ENCODE peak calls at places on chromosomes 3 and 15, in ten cellular contexts. H is WTC11; R is activated CD8-positive, alpha-beta memory T cell treated with anti-CD3 and anti-CD28 coated beads, Interleukin-2, amount 50 U/mL, for 48 hours; Q is ACHN; N is NCI-H187 treated with DMSO at 0.1 percent for 48 hours; L is choroid plexus epithelial cell; D is fibroblast of pulmonary artery; P is iPS-NIHi11; G is T-helper 1 cell; I is IMR-90. T is an unnamed sample.

GRCh38 chr3:34882764-34883163 is 756.6 kb upstream of the ARPP21 start:
- DNase-seq in G (no peak), I (no peak), P (no peak), N (no peak), D (peak; percentile 47), H (no peak), R (no peak), Q (no peak), L (peak; percentile 43), T (no peak)

GRCh38 chr3:130963878-130964277 is 62.7 kb downstream of the ASTE1 start:
- DNase-seq in G (no peak), H (no peak), D (peak; percentile 99), Q (peak; percentile 24), R (no peak), P (peak; percentile 12), N (no peak), L (peak; percentile 95), I (peak; percentile 98), T (peak; percentile 61)

GRCh38 chr15:91522609-91523332 is 330.7 kb upstream of the SLCO3A1 start:
- DNase-seq in D (peak; percentile 41), Q (peak; percentile 60), L (no peak), I (peak; percentile 80), P (no peak), R (no peak), G (peak; percentile 3), N (no peak), H (no peak), T (no peak)

GRCh38 chr15:98586066-98586465 is 62.3 kb upstream of the IGF1R start:
- DNase-seq in R (no peak), H (no peak), D (no peak), N (no peak), P (no peak), L (no peak), I (no peak), G (no peak), Q (no peak), T (no peak)

GRCh38 chr3:123637131-123637530 is 52.3 kb upstream of the HACD2 start:
- DNase-seq in L (no peak), G (no peak), N (no peak), P (no peak), Q (no peak), R (no peak), D (no peak), I (no peak), H (no peak), T (no peak)

GRCh38 chr3:45273681-45274515 is 47.8 kb upstream of the TMEM158 start:
- DNase-seq in D (no peak), L (peak; percentile 2), H (no peak), I (peak; percentile 49), R (no peak), Q (no peak), G (no peak), N (no peak), P (no peak), T (no peak)

GRCh38 chr15:39625856-39626255 is 45.0 kb downstream of the THBS1 start:
- DNase-seq in G (no peak), N (no peak), R (no peak), H (no peak), I (peak; percentile 56), Q (no peak), L (peak; percentile 63), P (no peak), D (peak; percentile 46), T (no peak)

GRCh38 chr3:125219261-125219701 is 6.7 kb upstream of the SLC12A8 start:
- DNase-seq in R (no peak), L (no peak), G (no peak), N (no peak), D (no peak), P (peak; percentile 25), H (no peak), I (no peak), Q (no peak), T (no peak)

GRCh38 chr15:22786868-22787698 is 639 bp downstream of the NIPA1 start:
- DNase-seq in Q (peak; percentile 23), N (no peak), L (peak; percentile 36), P (peak; percentile 62), D (peak; percentile 17), G (no peak), R (peak; percentile 69), H (peak; percentile 53), I (no peak), T (peak; percentile 45)

GRCh38 chr15:51121631-51122225 is 27.0 kb upstream of the TNFAIP8L3 start:
- DNase-seq in I (no peak), P (no peak), L (no peak), N (no peak), Q (no peak), G (no peak), H (no peak), R (no peak), D (peak; percentile 39), T (peak; percentile 9)

GRCh38 chr3:172341482-172342059 is 106.7 kb downstream of the GHSR start:
- DNase-seq in H (no peak), G (peak; percentile 5), L (peak; percentile 77), I (peak; percentile 70), D (peak; percentile 76), Q (peak; percentile 72), R (no peak), N (no peak), P (peak; percentile 57), T (peak; percentile 67)

GRCh38 chr15:57538822-57539221 is 52.9 kb upstream of the MYZAP start:
- DNase-seq in H (no peak), D (no peak), I (no peak), P (no peak), N (no peak), Q (no peak), L (no peak), R (no peak), G (no peak), T (no peak)

GRCh38 chr15:100733786-100734185 is 131.4 kb downstream of the ASB7 start:
- DNase-seq in Q (no peak), I (peak; percentile 77), D (peak; percentile 50), R (no peak), G (no peak), H (no peak), L (peak; percentile 44), P (no peak), N (no peak), T (no peak)

GRCh38 chr15:98501632-98502031 is 146.7 kb upstream of the IGF1R start:
- DNase-seq in D (no peak), L (no peak), R (no peak), H (no peak), N (no peak), G (no peak), P (no peak), Q (no peak), I (no peak), T (no peak)

GRCh38 chr3:50356553-50356952 is 2.8 kb downstream of the TMEM115 start:
- DNase-seq in Q (no peak), I (no peak), H (no peak), R (no peak), N (no peak), L (no peak), P (no peak), D (no peak), G (no peak), T (peak; percentile 49)

GRCh38 chr3:156902916-156903315 is 76.8 kb downstream of the LEKR1 start:
- DNase-seq in D (no peak), L (peak; percentile 12), P (no peak), Q (no peak), H (no peak), R (no peak), G (no peak), N (no peak), I (no peak), T (no peak)

GRCh38 chr3:149310796-149311534 is 22.5 kb downstream of the TM4SF18 start:
- DNase-seq in D (no peak), R (no peak), H (no peak), G (no peak), L (no peak), N (no peak), I (no peak), Q (no peak), P (no peak), T (no peak)

GRCh38 chr15:64460737-64461576 is 579 bp downstream of the ZNF609 start:
- DNase-seq in P (peak; percentile 72), H (peak; percentile 33), R (peak; percentile 71), G (peak; percentile 15), L (peak; percentile 86), N (no peak), I (peak; percentile 81), D (peak; percentile 83), Q (peak; percentile 53), T (peak; percentile 58)

GRCh38 chr3:189192725-189193124 is 21.0 kb downstream of the TPRG1 start:
- DNase-seq in P (no peak), H (no peak), N (no peak), G (no peak), D (no peak), L (no peak), R (no peak), Q (no peak), I (no peak), T (no peak)

GRCh38 chr3:11510001-11510760 is 133.5 kb downstream of the VGLL4 start:
- DNase-seq in R (no peak), H (no peak), L (no peak), Q (no peak), D (no peak), G (no peak), I (no peak), P (peak; percentile 16), N (no peak), T (no peak)

GRCh38 chr15:50138391-50138790 is 19.4 kb upstream of the ATP8B4 start:
- DNase-seq in R (no peak), H (no peak), Q (peak; percentile 30), D (no peak), G (no peak), N (no peak), I (peak; percentile 34), P (no peak), L (peak; percentile 48), T (no peak)

GRCh38 chr3:194040501-194041273 is 95.3 kb upstream of the HES1 start:
- DNase-seq in H (no peak), N (no peak), G (no peak), R (no peak), L (no peak), Q (no peak), I (no peak), D (no peak), P (no peak), T (peak; percentile 10)

GRCh38 chr15:68203486-68203885 is 1.6 kb downstream of the CALML4 start:
- DNase-seq in H (no peak), Q (no peak), G (no peak), L (no peak), R (no peak), D (no peak), N (no peak), I (no peak), P (no peak), T (no peak)

GRCh38 chr3:158709666-158710083 is 22.6 kb downstream of the RARRES1 start:
- DNase-seq in R (no peak), N (no peak), G (no peak), Q (peak; percentile 89), I (peak; percentile 99), H (no peak), L (peak; percentile 98), P (no peak), D (peak; percentile 92), T (no peak)

GRCh38 chr15:57220220-57220619 is 156.1 kb upstream of the CGNL1 start:
- DNase-seq in N (no peak), I (peak; percentile 85), Q (peak; percentile 52), H (no peak), P (no peak), D (peak; percentile 64), R (no peak), G (no peak), L (peak; percentile 72), T (peak; percentile 37)

GRCh38 chr3:153513236-153513635 is 351.2 kb downstream of the RAP2B start:
- DNase-seq in G (no peak), P (peak; percentile 26), L (peak; percentile 38), Q (no peak), D (peak; percentile 23), N (no peak), R (no peak), H (peak; percentile 12), I (no peak), T (peak; percentile 13)

GRCh38 chr3:32236377-32236776 is 2.1 kb upstream of the CMTM8 start:
- DNase-seq in I (no peak), R (no peak), G (no peak), P (no peak), N (no peak), H (no peak), D (no peak), Q (no peak), L (no peak), T (no peak)

GRCh38 chr3:189868061-189868460 is 236.9 kb downstream of the TP63 start:
- DNase-seq in D (no peak), Q (no peak), N (no peak), R (no peak), L (no peak), I (no peak), P (no peak), G (no peak), H (no peak), T (no peak)